ENCODE peak calls at places on chromosomes 11 and 22, in seven cellular contexts. One of them, this sample, is unnamed.

GRCh38 chr22:42388130-42388797 is 43.9 kb downstream of the NFAM1 start:
- DNase-seq in H1: no peak
- DNase-seq in K562: peak
- DNase-seq in A549: no peak
- DNase-seq in HepG2: no peak
- DNase-seq in SK-N-SH: peak
- DNase-seq in GM12878: no peak
- DNase-seq in this sample: peak

GRCh38 chr11:16809901-16810668 is 71.6 kb downstream of the C11orf58 start:
- DNase-seq in H1: no peak
- DNase-seq in K562: no peak
- DNase-seq in A549: no peak
- DNase-seq in HepG2: no peak
- DNase-seq in SK-N-SH: no peak
- DNase-seq in GM12878: no peak
- DNase-seq in this sample: peak

GRCh38 chr11:1298695-1299492 is 10.5 kb downstream of the TOLLIP start:
- DNase-seq in H1: peak
- DNase-seq in K562: peak
- DNase-seq in A549: peak
- DNase-seq in HepG2: peak
- DNase-seq in SK-N-SH: no peak
- DNase-seq in GM12878: no peak
- DNase-seq in this sample: peak

GRCh38 chr11:63761870-63762661 is 6.5 kb downstream of the ZFTA start:
- DNase-seq in H1: peak
- DNase-seq in K562: no peak
- DNase-seq in A549: no peak
- DNase-seq in HepG2: no peak
- DNase-seq in SK-N-SH: peak
- DNase-seq in GM12878: no peak
- DNase-seq in this sample: no peak

GRCh38 chr22:30863161-30863833 is 105.3 kb downstream of the MORC2 start:
- DNase-seq in H1: peak
- DNase-seq in K562: peak
- DNase-seq in A549: no peak
- DNase-seq in HepG2: peak
- DNase-seq in SK-N-SH: peak
- DNase-seq in GM12878: no peak
- DNase-seq in this sample: peak

GRCh38 chr22:20750461-20751184 is 23.3 kb upstream of the SERPIND1 start:
- DNase-seq in H1: no peak
- DNase-seq in K562: peak
- DNase-seq in A549: peak
- DNase-seq in HepG2: no peak
- DNase-seq in SK-N-SH: no peak
- DNase-seq in GM12878: peak
- DNase-seq in this sample: peak

GRCh38 chr11:128040603-128041002 is 546.8 kb downstream of the ETS1 start:
- DNase-seq in H1: no peak
- DNase-seq in K562: no peak
- DNase-seq in A549: no peak
- DNase-seq in HepG2: no peak
- DNase-seq in SK-N-SH: peak
- DNase-seq in GM12878: no peak
- DNase-seq in this sample: no peak

GRCh38 chr11:69934861-69935494 is 115.8 kb upstream of the FGF3 start:
- DNase-seq in H1: no peak
- DNase-seq in K562: no peak
- DNase-seq in A549: peak
- DNase-seq in HepG2: no peak
- DNase-seq in SK-N-SH: no peak
- DNase-seq in GM12878: no peak
- DNase-seq in this sample: peak

GRCh38 chr11:43898574-43898973 is 17.9 kb downstream of the ALKBH3 start:
- DNase-seq in H1: no peak
- DNase-seq in K562: no peak
- DNase-seq in A549: no peak
- DNase-seq in HepG2: no peak
- DNase-seq in SK-N-SH: no peak
- DNase-seq in GM12878: no peak
- DNase-seq in this sample: no peak

DNA sequence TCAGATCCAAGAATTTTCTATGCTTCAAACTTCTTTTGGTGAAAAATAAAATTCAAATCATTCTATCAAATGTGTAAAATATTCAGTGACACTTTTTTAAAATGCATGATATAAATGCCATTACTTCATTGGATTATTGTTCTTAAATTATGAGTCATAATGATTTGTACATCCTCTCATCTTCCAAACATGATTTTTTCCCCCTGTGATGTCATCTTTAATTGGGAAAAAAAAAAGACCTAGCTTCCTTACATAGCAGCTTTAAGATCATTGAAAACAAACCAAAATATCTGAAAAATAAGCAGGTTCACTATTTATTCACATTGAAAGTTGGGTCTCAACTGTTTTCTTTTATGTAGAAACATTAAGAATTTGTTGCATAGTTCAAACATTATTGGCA is 1549.4 kb downstream of the LRRC4C start:
- DNase-seq in H1: no peak
- DNase-seq in K562: no peak
- DNase-seq in A549: no peak
- DNase-seq in HepG2: no peak
- DNase-seq in SK-N-SH: no peak
- DNase-seq in GM12878: no peak
- DNase-seq in this sample: no peak
- TF ChIP-seq RFX5 in H1: no peak
- TF ChIP-seq RFX5 in K562: no peak
- TF ChIP-seq RFX5 in A549: no peak
- TF ChIP-seq RFX5 in HepG2: no peak
- TF ChIP-seq RFX5 in SK-N-SH: no peak
- TF ChIP-seq RFX5 in GM12878: no peak
- TF ChIP-seq RFX5 in this sample: no peak

DNA sequence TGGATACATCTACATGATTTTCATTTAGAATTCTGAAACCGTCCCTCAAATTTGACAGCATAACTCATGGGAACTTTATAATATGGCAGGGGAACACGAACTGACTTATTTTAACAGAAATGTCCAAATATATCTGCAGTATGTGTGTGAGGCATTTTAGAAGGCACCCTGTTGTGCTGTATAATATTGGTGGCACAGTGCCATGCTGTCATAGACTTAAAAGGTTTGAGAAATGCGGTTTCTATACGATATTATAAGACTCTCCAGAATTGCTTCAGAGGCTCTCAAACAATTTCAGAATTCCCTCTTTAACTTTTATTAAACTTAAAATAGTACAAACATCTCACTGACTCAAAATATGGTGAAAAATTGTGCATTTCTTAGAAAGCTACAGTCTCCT is 181.6 kb downstream of the MSANTD4 start:
- DNase-seq in H1: no peak
- DNase-seq in K562: no peak
- DNase-seq in A549: no peak
- DNase-seq in HepG2: no peak
- DNase-seq in SK-N-SH: no peak
- DNase-seq in GM12878: no peak
- DNase-seq in this sample: no peak
- TF ChIP-seq RFX5 in H1: no peak
- TF ChIP-seq RFX5 in K562: no peak
- TF ChIP-seq RFX5 in A549: no peak
- TF ChIP-seq RFX5 in HepG2: no peak
- TF ChIP-seq RFX5 in SK-N-SH: no peak
- TF ChIP-seq RFX5 in GM12878: no peak
- TF ChIP-seq RFX5 in this sample: no peak

GRCh38 chr22:18987765-18988164 is 51.7 kb upstream of the PRODH start:
- DNase-seq in H1: peak
- DNase-seq in K562: peak
- DNase-seq in A549: peak
- DNase-seq in HepG2: peak
- DNase-seq in SK-N-SH: peak
- DNase-seq in GM12878: no peak
- DNase-seq in this sample: no peak
- TF ChIP-seq RFX5 in H1: no peak
- TF ChIP-seq RFX5 in K562: no peak
- TF ChIP-seq RFX5 in A549: no peak
- TF ChIP-seq RFX5 in HepG2: no peak
- TF ChIP-seq RFX5 in SK-N-SH: no peak
- TF ChIP-seq RFX5 in GM12878: no peak
- TF ChIP-seq RFX5 in this sample: no peak

GRCh38 chr22:23023294-23023693 is 47.0 kb upstream of the GNAZ start:
- DNase-seq in H1: no peak
- DNase-seq in K562: no peak
- DNase-seq in A549: no peak
- DNase-seq in HepG2: no peak
- DNase-seq in SK-N-SH: no peak
- DNase-seq in GM12878: no peak
- DNase-seq in this sample: no peak
- TF ChIP-seq RFX5 in H1: no peak
- TF ChIP-seq RFX5 in K562: no peak
- TF ChIP-seq RFX5 in A549: no peak
- TF ChIP-seq RFX5 in HepG2: no peak
- TF ChIP-seq RFX5 in SK-N-SH: no peak
- TF ChIP-seq RFX5 in GM12878: no peak
- TF ChIP-seq RFX5 in this sample: no peak

DNA sequence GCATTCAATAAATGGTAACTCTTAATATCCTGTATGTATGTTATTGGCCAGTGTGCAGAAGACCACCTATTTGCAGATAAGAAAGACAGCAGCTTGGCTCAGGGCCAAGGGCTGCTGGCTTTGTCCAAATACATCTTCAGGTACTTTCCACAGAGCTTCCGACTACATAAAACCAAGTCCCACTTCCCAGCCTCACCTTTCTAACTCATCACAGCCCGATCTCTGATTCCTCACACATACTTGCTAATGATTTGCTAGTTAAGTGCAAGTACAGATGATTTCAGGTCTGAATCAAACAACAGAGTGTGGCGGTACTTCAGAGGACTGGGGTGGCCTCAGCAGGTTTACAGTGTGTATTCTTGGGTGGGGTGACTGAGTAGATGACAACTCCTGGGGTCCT is 120.7 kb downstream of the ME3 start:
- DNase-seq in H1: no peak
- DNase-seq in K562: no peak
- DNase-seq in A549: no peak
- DNase-seq in HepG2: peak
- DNase-seq in SK-N-SH: no peak
- DNase-seq in GM12878: no peak
- DNase-seq in this sample: no peak
- TF ChIP-seq RFX5 in H1: no peak
- TF ChIP-seq RFX5 in K562: no peak
- TF ChIP-seq RFX5 in A549: no peak
- TF ChIP-seq RFX5 in HepG2: no peak
- TF ChIP-seq RFX5 in SK-N-SH: no peak
- TF ChIP-seq RFX5 in GM12878: no peak
- TF ChIP-seq RFX5 in this sample: no peak

This sample was measured in IMR-90.